ENCODE peak calls at places on chromosomes 3 and 15, in five cellular contexts. C is MCF 10A, R is RWPE1, J is GM13976, E is AG04449. L is an unnamed sample.
A peak's percentile ranks its signal among the peaks of the same experiment; 100 is the strongest.

GRCh38 chr15:73677146-73677607 is 7.0 kb upstream of the CD276 start:
- DNase-seq in R (peak; percentile 49), J (peak; percentile 41), C (peak; percentile 80), E (no peak), L (peak; percentile 79)

GRCh38 chr15:51796777-51797474 is 32.5 kb upstream of the TMOD3 start:
- DNase-seq in E (no peak), J (no peak), C (peak; percentile 61), R (no peak), L (no peak)

GRCh38 chr3:57646723-57647122 is 46.2 kb downstream of the DENND6A start:
- DNase-seq in E (no peak), C (peak; percentile 36), J (no peak), R (peak; percentile 44), L (no peak)

GRCh38 chr15:79003301-79003700 is 58.5 kb upstream of the CTSH start:
- DNase-seq in R (no peak), E (no peak), C (no peak), J (no peak), L (no peak)

GRCh38 chr3:127233371-127233770 is 40.4 kb downstream of the PRR23E start:
- DNase-seq in E (no peak), C (peak; percentile 59), R (peak; percentile 32), J (peak; percentile 26), L (peak; percentile 44)

GRCh38 chr3:159322322-159322939 is 520.6 kb downstream of the MFSD1 start:
- DNase-seq in C (peak; percentile 40), E (no peak), J (peak; percentile 48), R (peak; percentile 9), L (no peak)

GRCh38 chr3:126024049-126024854 is 55.3 kb downstream of the ROPN1B start:
- DNase-seq in E (no peak), R (no peak), J (no peak), C (no peak), L (no peak)

GRCh38 chr15:52018693-52019393 is at the start of gene MAPK6:
- DNase-seq in R (peak; percentile 97), E (no peak), C (peak; percentile 90), J (peak; percentile 98), L (peak; percentile 93)

GRCh38 chr3:163779396-163780344 is 1298.6 kb downstream of the SI start:
- DNase-seq in J (no peak), C (no peak), E (no peak), R (no peak), L (no peak)

GRCh38 chr3:123798540-123798939 is 85.6 kb downstream of the MYLK start:
- DNase-seq in C (no peak), J (no peak), R (no peak), E (no peak), L (no peak)

GRCh38 chr15:85743392-85744045 is 51.2 kb downstream of the KLHL25 start:
- DNase-seq in J (no peak), C (no peak), R (no peak), E (no peak), L (no peak)

GRCh38 chr3:113695818-113696645 is at the start of gene USF3:
- DNase-seq in E (no peak), R (peak; percentile 87), C (peak; percentile 60), J (peak; percentile 93), L (peak; percentile 78)

GRCh38 chr3:71416868-71417267 is 166.7 kb downstream of the FOXP1 start:
- DNase-seq in E (no peak), J (no peak), R (no peak), C (peak; percentile 30), L (no peak)

GRCh38 chr3:66036586-66037061 is 2.1 kb downstream of the MAGI1 start:
- DNase-seq in J (no peak), E (no peak), R (no peak), C (no peak), L (peak; percentile 42)

GRCh38 chr15:61517776-61518175 is 288.7 kb upstream of the RORA start:
- DNase-seq in C (no peak), R (no peak), E (no peak), J (no peak), L (no peak)

DNA sequence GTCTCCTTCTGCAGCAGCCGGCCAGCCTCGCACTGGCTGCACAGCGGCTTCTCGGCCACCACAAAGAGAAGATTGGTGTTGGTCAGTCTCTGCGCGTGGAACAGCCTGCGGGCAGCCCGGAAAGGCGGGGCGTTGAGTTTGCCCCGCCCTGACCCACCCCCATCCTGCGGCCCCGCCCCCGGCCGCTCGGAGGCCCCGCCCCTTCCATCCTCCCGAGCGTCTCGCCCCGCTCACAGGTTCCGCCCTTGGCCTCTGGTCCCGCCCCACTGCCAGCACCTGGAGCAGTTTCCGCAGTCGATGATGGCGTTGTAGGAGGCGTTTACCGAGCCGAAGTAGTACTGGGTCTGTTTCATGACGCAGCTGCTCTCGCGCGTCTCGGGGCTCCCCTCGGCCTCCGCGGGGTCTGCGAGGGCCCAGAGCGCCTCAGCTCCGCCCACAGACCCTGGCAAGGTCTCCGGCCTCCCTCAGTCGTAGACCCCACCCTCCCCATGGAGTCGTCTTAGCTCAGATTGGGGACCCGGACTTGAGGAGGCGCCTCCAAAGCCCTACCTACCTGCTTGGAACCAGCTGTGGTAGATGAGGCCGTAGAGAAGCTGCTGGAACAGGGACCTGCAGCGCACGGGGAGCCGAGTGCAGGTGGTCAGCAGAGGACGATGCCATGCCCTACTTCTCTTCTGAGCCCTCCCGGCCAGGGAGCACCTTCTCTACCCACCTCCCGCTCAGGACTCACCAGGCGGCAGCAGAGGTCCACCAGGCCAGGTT is 5.9 kb upstream of the TMEM115 start:
- DNase-seq in R (peak; percentile 90), J (peak; percentile 97), C (peak; percentile 84), E (no peak), L (peak; percentile 87)
- TF ChIP-seq CTCF in R (no peak), J (no peak), C (no peak), E (no peak), L (no peak)

GRCh38 chr3:157159037-157159761 is 748 bp downstream of the CCNL1 start:
- DNase-seq in J (peak; percentile 63), C (peak; percentile 81), R (peak; percentile 37), E (no peak), L (peak; percentile 84)
- TF ChIP-seq CTCF in J (no peak), C (no peak), R (no peak), E (peak; percentile 22), L (no peak)

DNA sequence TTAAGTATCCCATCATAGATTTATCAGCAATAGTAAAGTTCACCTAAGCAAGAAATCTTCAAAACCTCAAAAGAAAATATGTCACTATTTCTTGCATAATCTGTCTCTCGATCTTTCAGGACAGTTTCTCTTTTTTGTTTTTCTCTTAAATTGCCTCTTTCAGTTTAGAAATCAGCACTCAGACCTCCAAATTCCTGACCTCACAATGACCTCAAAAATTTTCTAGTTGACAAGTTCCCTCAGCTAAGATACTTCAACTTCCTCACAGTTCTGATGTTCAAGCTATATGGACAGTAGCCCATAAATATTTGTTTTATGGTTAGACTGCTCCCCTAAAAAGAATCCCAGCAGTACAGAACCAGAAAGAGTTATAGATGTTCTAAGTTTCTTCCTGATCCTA is 24.1 kb downstream of the SLC24A5 start:
- DNase-seq in E (no peak), C (no peak), J (peak; percentile 6), R (no peak), L (no peak)
- TF ChIP-seq CTCF in E (no peak), C (no peak), J (no peak), R (no peak), L (no peak)

DNA sequence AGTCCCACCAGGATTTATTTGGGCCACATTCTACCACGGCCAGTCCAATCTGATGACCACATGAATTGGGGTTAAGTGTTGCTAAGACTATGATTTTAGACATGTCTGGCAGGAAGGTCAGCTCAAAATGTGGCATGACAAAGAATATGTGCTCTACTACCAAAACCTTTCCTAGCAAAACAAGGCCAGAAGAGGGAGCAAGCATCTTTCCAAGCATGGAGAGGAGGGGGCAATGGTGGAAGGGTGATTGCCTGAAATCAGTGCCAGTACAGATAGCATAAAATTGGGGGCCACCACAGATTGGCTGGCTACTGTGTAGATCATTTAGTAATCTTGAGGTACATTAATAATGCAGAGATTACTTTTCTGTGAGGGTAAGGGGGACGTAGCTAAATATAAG is 43.2 kb downstream of the TMEM39A start:
- DNase-seq in R (no peak), E (no peak), J (no peak), C (peak; percentile 5), L (no peak)
- TF ChIP-seq CTCF in R (no peak), E (peak; percentile 6), J (no peak), C (no peak), L (no peak)

L was measured in Calu3.